ENCODE peak calls at places on chromosomes 6 and 20, in ten cellular contexts. G is astrocyte of the spinal cord; V is colonic mucosa; Q is mucosa of descending colon; Y is PC-9; U is bronchial epithelial cell; P is cardiac muscle cell; O is CD8-positive, alpha-beta T cell; F is endothelial cell of umbilical vein; Z is lower lobe of right lung. C is an unnamed sample.

GRCh38 chr6:54993948-54994347 is 147.4 kb downstream of the FAM83B start:
- DNase-seq in G (no peak), V (no peak), Q (no peak), Y (no peak), U (no peak), P (no peak), O (no peak), F (no peak), Z (no peak), C (no peak)

GRCh38 chr6:491233-491632 is 99.7 kb downstream of the IRF4 start:
- DNase-seq in G (peak; percentile 17), V (no peak), Q (no peak), Y (no peak), U (no peak), P (no peak), O (peak; percentile 50), F (no peak), Z (no peak), C (no peak)

GRCh38 chr20:48706116-48706656 is 121.6 kb downstream of the PREX1 start:
- DNase-seq in G (no peak), V (no peak), Q (no peak), Y (no peak), U (no peak), P (peak; percentile 77), O (no peak), F (no peak), Z (no peak), C (no peak)

GRCh38 chr6:144528605-144529425 is 243.7 kb downstream of the UTRN start:
- DNase-seq in G (peak; percentile 46), V (no peak), Q (no peak), Y (peak; percentile 48), U (peak; percentile 6), P (peak; percentile 47), O (no peak), F (no peak), Z (no peak), C (no peak)

GRCh38 chr20:56995635-56996075 is 270.8 kb downstream of the BMP7 start:
- DNase-seq in G (no peak), V (no peak), Q (no peak), Y (peak; percentile 47), U (no peak), P (peak; percentile 12), O (no peak), F (no peak), Z (no peak), C (no peak)

GRCh38 chr6:141464490-141464889 is 668.2 kb upstream of the GJE1 start:
- DNase-seq in G (peak; percentile 54), V (no peak), Q (no peak), Y (peak; percentile 67), U (peak; percentile 39), P (peak; percentile 70), O (no peak), F (no peak), Z (no peak), C (no peak)

GRCh38 chr6:152680151-152680550 is 17.5 kb upstream of the MYCT1 start:
- DNase-seq in G (no peak), V (no peak), Q (no peak), Y (no peak), U (no peak), P (no peak), O (no peak), F (no peak), Z (no peak), C (no peak)

GRCh38 chr20:46230811-46231282 is 77.5 kb downstream of the CDH22 start:
- DNase-seq in G (peak; percentile 39), V (no peak), Q (no peak), Y (no peak), U (peak; percentile 42), P (peak; percentile 68), O (no peak), F (peak; percentile 21), Z (no peak), C (no peak)

GRCh38 chr6:43310624-43311023 is 2.0 kb upstream of the CRIP3 start:
- DNase-seq in G (no peak), V (no peak), Q (no peak), Y (no peak), U (peak; percentile 38), P (no peak), O (no peak), F (no peak), Z (no peak), C (no peak)

DNA sequence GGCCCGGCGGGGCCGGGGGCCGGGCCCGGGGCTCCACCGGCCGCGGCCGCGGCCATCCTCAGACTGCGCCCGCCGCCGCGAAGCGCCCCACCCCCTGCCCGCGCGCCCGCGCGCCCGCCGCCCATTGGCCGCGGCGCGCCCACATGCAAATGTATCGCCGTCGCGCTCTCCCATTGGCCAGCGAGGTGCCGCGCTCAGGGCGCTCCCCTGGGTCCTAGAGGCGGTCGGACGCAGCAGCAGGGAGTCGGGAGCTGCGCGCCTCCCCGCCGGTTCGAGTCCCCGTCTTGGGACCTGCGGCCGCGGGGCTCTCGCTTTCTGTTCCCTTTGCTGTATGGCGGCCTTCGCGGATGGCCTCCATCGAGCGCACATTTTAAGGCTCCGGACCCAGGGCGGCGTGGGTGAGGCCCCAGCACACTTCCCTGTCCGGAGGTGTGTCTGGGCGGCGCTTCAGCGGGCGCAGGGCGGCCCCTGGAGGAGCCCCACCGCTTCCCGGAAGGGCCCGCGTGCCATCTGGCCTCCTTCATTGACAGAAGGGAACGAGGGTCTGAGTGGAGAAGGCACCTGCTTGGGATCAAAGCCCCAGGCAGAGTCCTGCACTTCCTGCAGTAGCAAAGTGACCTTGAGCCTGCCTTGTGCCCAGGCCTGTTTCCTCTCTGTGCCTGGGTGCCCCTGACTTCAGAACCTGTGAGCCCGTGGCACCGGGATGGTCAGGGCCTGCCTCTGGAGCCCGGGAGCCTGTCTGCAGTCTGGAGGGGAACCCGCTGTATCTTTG is at the start of gene CABLES2:
- DNase-seq in G (peak; percentile 91), V (peak; percentile 94), Q (peak; percentile 95), Y (peak; percentile 85), U (peak; percentile 81), P (peak; percentile 96), O (peak; percentile 90), F (peak; percentile 89), Z (peak; percentile 96), C (peak; percentile 50)
- TF ChIP-seq CTCF in G (no peak), V (no peak), Q (no peak), Y (peak; percentile 35), U (peak; percentile 6), P (no peak), O (no peak), F (no peak), Z (peak; percentile 38), C (no peak)

GRCh38 chr20:32363492-32363891 is 5.4 kb downstream of the ASXL1 start:
- DNase-seq in G (no peak), V (no peak), Q (no peak), Y (no peak), U (no peak), P (no peak), O (no peak), F (no peak), Z (no peak), C (no peak)
- H3K4me3 ChIP-seq in G (no peak overlapping the region), V (no peak overlapping the region), Q (no peak overlapping the region), Y (no peak overlapping the region), U (no peak overlapping the region), P (no peak overlapping the region), O (no peak overlapping the region), F (no peak overlapping the region), Z (no peak overlapping the region), C (no peak overlapping the region)

DNA sequence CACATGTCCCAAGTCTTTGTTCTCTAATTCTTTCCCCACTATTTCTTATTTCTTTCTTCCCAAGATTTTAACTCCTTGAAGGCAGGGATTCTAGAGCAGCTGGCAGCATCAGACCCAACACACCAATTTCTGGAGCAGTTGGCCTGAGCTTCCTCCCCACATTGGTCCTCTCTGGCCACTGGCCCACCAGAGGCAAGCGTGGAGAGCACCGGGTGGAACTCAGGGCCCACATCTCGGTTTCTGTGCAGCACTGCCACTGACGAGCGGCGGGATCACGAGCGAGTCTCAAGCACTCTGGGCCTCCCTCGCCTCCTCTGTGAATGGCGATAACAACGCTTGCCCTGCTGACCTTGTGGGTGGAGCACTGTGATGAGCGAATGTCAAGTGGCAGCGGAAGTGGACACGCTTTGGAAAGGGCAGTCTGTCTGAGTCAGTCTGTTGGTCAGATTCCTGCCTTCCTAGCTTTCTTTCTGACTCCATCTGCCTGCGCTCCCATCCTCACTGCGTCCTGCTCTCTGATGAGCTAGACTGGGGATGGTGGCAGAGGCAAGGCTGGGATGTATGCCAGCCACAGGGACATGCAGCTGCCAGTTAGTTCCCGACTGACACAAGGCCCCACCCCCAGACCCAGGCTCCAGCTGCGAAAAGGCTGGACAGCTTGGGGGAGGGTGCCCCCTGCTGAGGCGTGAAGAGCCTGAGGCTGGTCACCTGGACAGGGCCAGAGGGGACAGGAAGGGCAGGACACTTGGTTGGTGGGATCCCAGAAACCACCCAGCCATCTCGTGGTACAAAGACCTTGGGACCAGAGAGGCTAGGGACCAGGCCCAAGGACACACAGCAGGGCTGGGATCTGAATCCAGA is 4.5 kb upstream of the SPDEF start:
- DNase-seq in G (no peak), V (no peak), Q (no peak), Y (peak; percentile 33), U (no peak), P (peak; percentile 55), O (no peak), F (peak; percentile 13), Z (no peak), C (no peak)
- TF ChIP-seq CTCF in G (no peak), V (no peak), Q (no peak), Y (no peak), U (no peak), P (peak; percentile 21), O (no peak), F (no peak), Z (no peak), C (no peak)

GRCh38 chr6:167717867-167718266 is 108.8 kb upstream of the AFDN start:
- DNase-seq in G (no peak), V (no peak), Q (no peak), Y (no peak), U (no peak), P (no peak), O (no peak), F (no peak), Z (no peak), C (no peak)

GRCh38 chr6:167721291-167721690 is 105.4 kb upstream of the AFDN start:
- DNase-seq in G (no peak), V (no peak), Q (no peak), Y (no peak), U (no peak), P (no peak), O (no peak), F (no peak), Z (no peak), C (no peak)

GRCh38 chr6:167720456-167721285 is 106.0 kb upstream of the AFDN start:
- DNase-seq in G (no peak), V (no peak), Q (no peak), Y (no peak), U (no peak), P (no peak), O (no peak), F (no peak), Z (no peak), C (no peak)

GRCh38 chr6:167717455-167717854 is 109.3 kb upstream of the AFDN start:
- DNase-seq in G (no peak), V (no peak), Q (no peak), Y (no peak), U (no peak), P (no peak), O (no peak), F (no peak), Z (no peak), C (no peak)

DNA sequence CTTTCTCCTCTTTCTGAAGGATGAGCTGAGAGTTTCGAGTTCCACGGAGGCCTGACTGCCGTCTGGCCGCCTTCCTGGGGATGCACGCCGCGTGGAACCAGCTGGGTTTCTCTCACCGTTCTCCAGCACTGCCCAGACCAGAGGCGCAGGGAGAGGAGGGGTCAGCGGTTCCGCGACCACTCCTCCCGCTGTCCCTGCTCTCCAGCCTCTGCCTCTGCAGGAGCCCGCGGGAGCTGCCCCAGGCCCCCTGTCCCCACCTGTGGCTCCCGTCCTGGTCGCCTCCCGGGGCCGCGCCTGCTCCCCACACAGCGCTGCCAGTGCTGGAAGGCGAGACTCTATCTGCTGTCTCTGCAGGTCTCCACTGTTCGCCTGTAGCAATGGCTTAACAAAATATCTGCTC is 106.8 kb upstream of the AFDN start:
- DNase-seq in G (no peak), V (no peak), Q (no peak), Y (no peak), U (no peak), P (no peak), O (no peak), F (no peak), Z (no peak), C (no peak)
- H3K4me3 ChIP-seq in G (no peak overlapping the region), V (no peak overlapping the region), Q (no peak overlapping the region), Y (no peak overlapping the region), U (no peak overlapping the region), P (no peak overlapping the region), O (no peak overlapping the region), F (no peak overlapping the region), Z (no peak overlapping the region), C (no peak overlapping the region)